ENCODE peak calls at places on chromosomes 6 and 20, in ten cellular contexts. M, W, G, J, O, Q, C, P, L and V are unnamed samples.

GRCh38 chr6:89939144-89939543 is 44.9 kb downstream of the GJA10 start:
- DNase-seq in J (no peak), G (no peak), Q (no peak), C (no peak), P (no peak), O (no peak), W (no peak), M (no peak), L (no peak), V (no peak)

GRCh38 chr6:121694389-121695185 is 259.1 kb downstream of the GJA1 start:
- DNase-seq in P (no peak), M (no peak), J (no peak), W (no peak), C (no peak), G (peak), Q (no peak), O (peak), L (no peak), V (no peak)

GRCh38 chr6:27209167-27209566 is 38.3 kb upstream of the PRSS16 start:
- DNase-seq in L (no peak), Q (peak), P (no peak), J (no peak), O (no peak), M (no peak), C (no peak), G (no peak), W (no peak), V (no peak)

GRCh38 chr6:105137388-105137787 is 42.4 kb downstream of the POPDC3 start:
- DNase-seq in Q (no peak), O (no peak), C (no peak), G (peak), L (no peak), P (no peak), J (no peak), M (no peak), W (peak), V (no peak)

GRCh38 chr20:15395457-15395856 is 1058.0 kb upstream of the FLRT3 start:
- DNase-seq in J (no peak), W (no peak), O (no peak), M (no peak), Q (no peak), C (no peak), G (no peak), L (no peak), P (no peak), V (no peak)

GRCh38 chr6:6348251-6348650 is 27.8 kb upstream of the F13A1 start:
- DNase-seq in M (no peak), O (no peak), W (no peak), C (no peak), P (no peak), Q (no peak), G (no peak), J (no peak), L (no peak), V (no peak)

GRCh38 chr6:73024598-73024997 is 200.7 kb downstream of the KHDC1L start:
- DNase-seq in L (no peak), W (no peak), P (no peak), G (no peak), Q (no peak), M (no peak), O (peak), J (no peak), C (no peak), V (peak)

GRCh38 chr6:5359413-5359812 is 98.1 kb downstream of the FARS2 start:
- DNase-seq in C (peak), G (no peak), Q (no peak), O (no peak), P (no peak), W (no peak), M (no peak), J (no peak), L (no peak), V (no peak)

GRCh38 chr20:9290331-9290730 is 221.4 kb downstream of the PLCB4 start:
- DNase-seq in Q (no peak), G (no peak), J (no peak), C (no peak), P (no peak), W (no peak), O (no peak), M (no peak), L (no peak), V (no peak)

GRCh38 chr20:31494131-31494530 is 19.0 kb downstream of the REM1 start:
- DNase-seq in W (no peak), P (peak), C (no peak), L (no peak), J (no peak), O (peak), M (no peak), G (peak), Q (no peak), V (no peak)

GRCh38 chr20:22180244-22180643 is 404.1 kb downstream of the FOXA2 start:
- DNase-seq in L (no peak), G (no peak), Q (no peak), P (no peak), O (no peak), M (no peak), J (no peak), C (no peak), W (no peak), V (no peak)

GRCh38 chr6:134288538-134289203 is 29.2 kb downstream of the SGK1 start:
- DNase-seq in P (peak), Q (peak), L (peak), W (no peak), C (no peak), M (no peak), J (no peak), G (peak), O (peak), V (peak)

GRCh38 chr6:37628611-37629320 is 68.9 kb downstream of the MDGA1 start:
- DNase-seq in M (no peak), W (no peak), O (peak), G (peak), J (no peak), Q (no peak), L (no peak), C (no peak), P (no peak), V (no peak)

GRCh38 chr6:133778414-133778813 is 110.5 kb upstream of the TCF21 start:
- DNase-seq in P (peak), J (no peak), G (peak), M (no peak), W (no peak), L (peak), O (peak), C (no peak), Q (no peak), V (peak)

GRCh38 chr6:154319231-154319858 is 37.3 kb downstream of the IPCEF1 start:
- DNase-seq in M (no peak), P (peak), J (no peak), L (no peak), G (peak), Q (no peak), C (no peak), W (no peak), O (peak), V (peak)

GRCh38 chr20:58997141-58997770 is 9.8 kb downstream of the CTSZ start:
- DNase-seq in G (no peak), W (no peak), J (no peak), M (no peak), O (no peak), P (no peak), C (no peak), L (no peak), Q (no peak), V (no peak)

GRCh38 chr6:11236351-11236750 is 3.9 kb upstream of the NEDD9 start:
- DNase-seq in G (peak), P (no peak), O (peak), M (peak), L (no peak), C (no peak), W (no peak), J (peak), Q (peak), V (no peak)

GRCh38 chr6:51841656-51842055 is 245.8 kb downstream of the PKHD1 start:
- DNase-seq in O (no peak), C (no peak), W (no peak), P (no peak), M (no peak), L (no peak), J (no peak), G (no peak), Q (no peak), V (no peak)

GRCh38 chr6:134435814-134436280 is 117.9 kb upstream of the SGK1 start:
- DNase-seq in G (no peak), O (no peak), P (no peak), L (no peak), Q (no peak), C (no peak), J (no peak), M (no peak), W (no peak), V (no peak)

GRCh38 chr6:4133941-4134838 is 1.2 kb downstream of the ECI2 start:
- DNase-seq in O (peak), L (no peak), P (no peak), J (peak), M (peak), W (no peak), C (no peak), Q (peak), G (peak), V (no peak)

GRCh38 chr6:26195924-26196845 is 109.0 kb downstream of the HFE start:
- DNase-seq in C (no peak), Q (peak), M (peak), O (peak), L (no peak), G (peak), P (no peak), J (peak), W (no peak), V (no peak)

GRCh38 chr20:34549291-34549928 is 9.1 kb upstream of the MAP1LC3A start:
- DNase-seq in O (peak), J (no peak), L (no peak), M (no peak), Q (peak), C (peak), G (peak), P (no peak), W (no peak), V (no peak)

GRCh38 chr20:47350691-47351545 is 5.6 kb downstream of the ZMYND8 start:
- DNase-seq in G (no peak), L (no peak), Q (no peak), W (no peak), P (no peak), O (no peak), M (no peak), J (no peak), C (no peak), V (no peak)

GRCh38 chr20:10381477-10381876 is 52.5 kb downstream of the MKKS start:
- DNase-seq in P (no peak), Q (peak), G (no peak), O (no peak), M (no peak), L (no peak), W (no peak), J (no peak), C (no peak), V (no peak)

GRCh38 chr20:40547492-40548129 is 141.4 kb downstream of the MAFB start:
- DNase-seq in M (no peak), C (no peak), P (no peak), Q (no peak), G (no peak), J (no peak), L (no peak), W (no peak), O (peak), V (no peak)

GRCh38 chr6:84740385-84740784 is 24.0 kb downstream of the TBX18 start:
- DNase-seq in W (no peak), G (no peak), L (no peak), P (no peak), C (no peak), Q (no peak), J (no peak), M (no peak), O (no peak), V (no peak)

GRCh38 chr6:150747155-150747554 is 118.3 kb upstream of the MTHFD1L start:
- DNase-seq in G (no peak), O (no peak), W (no peak), C (no peak), L (no peak), Q (no peak), P (no peak), M (no peak), J (no peak), V (no peak)

GRCh38 chr6:34610819-34611477 is 54.8 kb upstream of the SPDEF start:
- DNase-seq in Q (no peak), P (peak), W (no peak), C (no peak), L (peak), J (no peak), G (peak), M (no peak), O (peak), V (peak)

GRCh38 chr6:137700751-137701477 is 166.1 kb upstream of the TNFAIP3 start:
- DNase-seq in J (no peak), Q (no peak), W (no peak), L (no peak), M (no peak), P (no peak), O (no peak), C (no peak), G (no peak), V (no peak)

GRCh38 chr20:7926767-7927166 is 13.5 kb downstream of the HAO1 start:
- DNase-seq in J (no peak), Q (no peak), O (peak), G (peak), M (no peak), W (no peak), C (peak), L (peak), P (peak), V (no peak)